ENCODE peak calls at places on chromosomes 3 and 15, in eight cellular contexts. M is ureter; E is cardiac fibroblast; C is activated T-helper 9 cell treated with anti-CD3 and anti-CD28 coated beads, Interleukin-2, amount 50 U/mL, for 16 hours; S is substantia nigra; B is activated T-helper 1 cell treated with Interleukin-2 at 50 U/mL for 16 hours; V is G401; Y is EL. P is an unnamed sample.

GRCh38 chr3:4341336-4341675 is 38.1 kb downstream of the SETMAR start:
- DNase-seq in B (no peak), S (no peak), E (no peak), C (no peak), Y (no peak), V (no peak), M (no peak), P (no peak)

GRCh38 chr3:157532529-157533297 is 29.5 kb upstream of the VEPH1 start:
- DNase-seq in B (no peak), Y (peak; percentile 93), S (no peak), V (peak; percentile 83), M (no peak), C (no peak), E (peak; percentile 97), P (no peak)

GRCh38 chr3:132756108-132756650 is 34.0 kb upstream of the NPHP3 start:
- DNase-seq in V (no peak), E (no peak), M (no peak), Y (no peak), B (no peak), C (no peak), S (no peak), P (no peak)

GRCh38 chr15:43241100-43241499 is 20.3 kb upstream of the EPB42 start:
- DNase-seq in C (no peak), M (no peak), Y (no peak), E (peak; percentile 35), S (peak; percentile 9), B (no peak), V (no peak), P (no peak)

GRCh38 chr15:81785679-81786078 is 260.1 kb downstream of the MEX3B start:
- DNase-seq in M (no peak), C (no peak), B (no peak), S (no peak), V (no peak), Y (no peak), E (no peak), P (no peak)

GRCh38 chr3:34189133-34189532 is 390.7 kb downstream of the PDCD6IP start:
- DNase-seq in S (no peak), M (no peak), C (no peak), V (no peak), Y (no peak), E (no peak), B (no peak), P (no peak)

GRCh38 chr15:90957105-90957790 is 2.6 kb downstream of the RCCD1 start:
- DNase-seq in V (peak; percentile 55), C (no peak), Y (peak; percentile 53), E (no peak), S (no peak), B (no peak), M (no peak), P (no peak)

GRCh38 chr3:87694678-87695077 is 364.1 kb downstream of the CGGBP1 start:
- DNase-seq in E (no peak), V (no peak), C (no peak), Y (no peak), S (no peak), M (no peak), B (no peak), P (no peak)

GRCh38 chr3:111087924-111088469 is 16.4 kb downstream of the NECTIN3 start:
- DNase-seq in M (no peak), V (no peak), B (no peak), C (no peak), E (no peak), Y (no peak), S (no peak), P (no peak)

GRCh38 chr3:62154457-62155148 is 218.7 kb downstream of the FEZF2 start:
- DNase-seq in M (no peak), V (no peak), E (no peak), Y (no peak), C (no peak), S (no peak), B (no peak), P (no peak)

GRCh38 chr3:150303776-150304175 is 104.3 kb upstream of the TSC22D2 start:
- DNase-seq in Y (no peak), B (no peak), M (no peak), V (no peak), S (no peak), E (peak; percentile 27), C (no peak), P (no peak)

GRCh38 chr3:59502806-59503205 is 453.0 kb upstream of the CFAP20DC start:
- DNase-seq in V (no peak), M (no peak), E (peak; percentile 77), Y (peak; percentile 69), B (no peak), S (no peak), C (peak; percentile 8), P (no peak)

GRCh38 chr3:187795207-187795960 is 50.1 kb upstream of the BCL6 start:
- DNase-seq in C (no peak), S (no peak), Y (no peak), E (no peak), B (no peak), V (peak; percentile 71), M (no peak), P (no peak)

GRCh38 chr3:181933052-181933618 is 221.4 kb downstream of the SOX2 start:
- DNase-seq in C (no peak), E (no peak), V (no peak), Y (no peak), S (no peak), B (no peak), M (no peak), P (no peak)

GRCh38 chr3:138066383-138066782 is 49.0 kb downstream of the DZIP1L start:
- DNase-seq in E (no peak), S (no peak), B (no peak), C (no peak), V (no peak), M (no peak), Y (no peak), P (no peak)

GRCh38 chr15:56207092-56207491 is 36.6 kb downstream of the RFX7 start:
- DNase-seq in Y (no peak), C (no peak), M (no peak), V (no peak), B (no peak), S (no peak), E (no peak), P (no peak)

GRCh38 chr15:56831467-56831866 is 87.0 kb upstream of the TCF12 start:
- DNase-seq in V (no peak), C (no peak), M (no peak), E (no peak), B (no peak), S (no peak), Y (no peak), P (no peak)

GRCh38 chr15:57522148-57522547 is 69.6 kb upstream of the MYZAP start:
- DNase-seq in Y (no peak), B (no peak), C (no peak), S (no peak), E (no peak), M (no peak), V (no peak), P (no peak)

GRCh38 chr3:126124148-126124868 is 40.4 kb upstream of the SLC41A3 start:
- DNase-seq in Y (no peak), E (no peak), S (no peak), B (no peak), C (no peak), V (no peak), M (peak; percentile 39), P (no peak)

GRCh38 chr3:186166036-186166435 is 57.1 kb upstream of the ETV5 start:
- DNase-seq in B (no peak), Y (no peak), M (no peak), C (no peak), S (no peak), V (no peak), E (no peak), P (no peak)

GRCh38 chr3:10011644-10012043 is 14.6 kb upstream of the FANCD2 start:
- DNase-seq in S (no peak), C (no peak), V (peak; percentile 14), M (no peak), B (no peak), E (no peak), Y (peak; percentile 31), P (no peak)

GRCh38 chr15:76199106-76200082 is 111.9 kb downstream of the ETFA start:
- DNase-seq in E (peak; percentile 93), B (no peak), C (no peak), V (peak; percentile 71), Y (peak; percentile 81), M (no peak), S (no peak), P (no peak)

GRCh38 chr15:87672309-87672897 is 584.1 kb downstream of the NTRK3 start:
- DNase-seq in Y (peak; percentile 61), C (no peak), V (peak; percentile 20), E (peak; percentile 56), B (no peak), S (no peak), M (no peak), P (no peak)

GRCh38 chr3:128447561-128448013 is 19.1 kb downstream of the DNAJB8 start:
- DNase-seq in Y (no peak), E (no peak), C (no peak), M (no peak), S (no peak), B (no peak), V (no peak), P (no peak)

GRCh38 chr3:148884261-148884660 is 19.2 kb downstream of the CPA3 start:
- DNase-seq in V (no peak), B (no peak), M (no peak), C (no peak), S (no peak), E (peak; percentile 72), Y (peak; percentile 60), P (no peak)

GRCh38 chr3:151630938-151631417 is 102.7 kb upstream of the AADACL2 start:
- DNase-seq in E (peak; percentile 79), B (no peak), Y (no peak), V (no peak), M (no peak), S (no peak), C (no peak), P (no peak)

GRCh38 chr3:49914906-49915305 is 11.2 kb upstream of the MST1R start:
- DNase-seq in S (no peak), C (no peak), B (no peak), E (no peak), V (no peak), M (no peak), Y (no peak), P (no peak)

GRCh38 chr3:105829879-105830622 is 38.8 kb downstream of the CBLB start:
- DNase-seq in B (no peak), Y (no peak), E (peak; percentile 82), C (no peak), V (no peak), M (no peak), S (no peak), P (no peak)

GRCh38 chr15:44194397-44195150 is 497 bp downstream of the FRMD5 start:
- DNase-seq in S (peak; percentile 59), V (peak; percentile 57), Y (peak; percentile 72), E (peak; percentile 73), B (peak; percentile 13), C (peak; percentile 25), M (peak; percentile 44), P (no peak)

GRCh38 chr3:147298511-147298982 is 107.8 kb downstream of the ZIC4 start:
- DNase-seq in Y (peak; percentile 93), M (no peak), E (peak; percentile 94), C (no peak), B (no peak), S (no peak), V (no peak), P (no peak)

GRCh38 chr3:66889758-66890576 is 108.1 kb upstream of the KBTBD8 start:
- DNase-seq in E (no peak), Y (no peak), S (no peak), C (no peak), B (no peak), V (no peak), M (no peak), P (no peak)

GRCh38 chr3:53141468-53141840 is 11.2 kb upstream of the RFT1 start:
- DNase-seq in M (no peak), C (no peak), S (no peak), B (no peak), Y (no peak), V (no peak), E (no peak), P (no peak)

GRCh38 chr3:193813506-193813850 is 220.5 kb downstream of the OPA1 start:
- DNase-seq in C (no peak), S (no peak), M (no peak), B (no peak), E (no peak), Y (no peak), V (no peak), P (no peak)

GRCh38 chr3:188021041-188021440 is 132.9 kb upstream of the LPP start:
- DNase-seq in M (no peak), E (peak; percentile 43), S (no peak), V (no peak), C (no peak), B (no peak), Y (peak; percentile 16), P (no peak)